ENCODE peak calls at places on chromosomes 13 and 19, in four cellular contexts. N is amniotic stem cell, P is NCI-H1105 treated with DMSO at 0.1 percent for 48 hours, M is brain microvascular endothelial cell. D is an unnamed sample.

GRCh38 chr13:39597828-39598227 is 5.2 kb downstream of the LHFPL6 start:
- DNase-seq in M (peak; percentile 42), P (no peak), N (no peak), D (no peak)

GRCh38 chr19:13884726-13885591 is 8.0 kb downstream of the NANOS3 start:
- DNase-seq in N (no peak), M (no peak), P (peak; percentile 66), D (no peak)

GRCh38 chr13:62126400-62126799 is 710.8 kb upstream of the PCDH20 start:
- DNase-seq in N (no peak), M (no peak), P (no peak), D (no peak)

GRCh38 chr13:21671793-21672680 is 1.2 kb downstream of the FGF9 start:
- DNase-seq in P (peak; percentile 33), N (no peak), M (no peak), D (peak; percentile 31)

GRCh38 chr19:18809149-18809978 is 18.3 kb upstream of the COMP start:
- DNase-seq in M (peak; percentile 13), N (no peak), P (no peak), D (no peak)

GRCh38 chr19:23528376-23528775 is 133.1 kb upstream of the ZNF91 start:
- DNase-seq in P (no peak), M (no peak), N (no peak), D (no peak)

GRCh38 chr19:10936661-10937084 is 8.1 kb downstream of the TIMM29 start:
- DNase-seq in M (peak; percentile 56), N (peak; percentile 74), P (peak; percentile 90), D (peak; percentile 94)

GRCh38 chr19:58182577-58182988 is 278 bp upstream of the ZNF274 start:
- DNase-seq in P (no peak), N (peak; percentile 66), M (peak; percentile 93), D (no peak)

GRCh38 chr19:55189424-55189823 is 9.3 kb upstream of the SYT5 start:
- DNase-seq in P (no peak), M (peak; percentile 96), N (no peak), D (no peak)